ENCODE peak calls at places on chromosomes 7 and 10, in four cellular contexts. L is activated gamma-delta T cell treated with Interleukin-2 at 50 U/mL for 16 hours; J is RWPE2; R is stimulated activated naive B cell treated with anti-CD40 and anti-IgM and Interleukin-4, amounts not matched to agents 10 μg/mL and 1 μg/mL and 100 μg/mL, for 72 hours. E is an unnamed sample.
A peak's percentile ranks its signal among the peaks of the same experiment; 100 is the strongest.

GRCh38 chr10:128863823-128864405 is 603.1 kb upstream of the MGMT start:
- DNase-seq in L (no peak), J (no peak), R (no peak), E (no peak)

GRCh38 chr10:96995851-96996250 is 163.8 kb downstream of the LCOR start:
- DNase-seq in L (no peak), J (no peak), R (no peak), E (peak; percentile 9)

GRCh38 chr10:128263891-128264688 is 137.9 kb upstream of the MKI67 start:
- DNase-seq in L (peak; percentile 45), J (no peak), R (peak; percentile 23), E (peak; percentile 16)

GRCh38 chr7:125567686-125568085 is 638.1 kb upstream of the POT1 start:
- DNase-seq in L (no peak), J (no peak), R (no peak), E (no peak)

GRCh38 chr7:133354546-133355324 is 101.9 kb downstream of the EXOC4 start:
- DNase-seq in L (no peak), J (no peak), R (no peak), E (peak; percentile 29)

GRCh38 chr10:60441515-60441914 is 51.8 kb upstream of the ANK3 start:
- DNase-seq in L (no peak), J (no peak), R (no peak), E (no peak)

GRCh38 chr7:82268632-82269031 is 174.9 kb downstream of the CACNA2D1 start:
- DNase-seq in L (no peak), J (no peak), R (no peak), E (no peak)

GRCh38 chr10:35640474-35640873 is 1.6 kb downstream of the FZD8 start:
- DNase-seq in L (no peak), J (no peak), R (peak; percentile 4), E (peak; percentile 66)

GRCh38 chr7:84200859-84201258 is 6.3 kb upstream of the SEMA3A start:
- DNase-seq in L (no peak), J (no peak), R (no peak), E (peak; percentile 65)

GRCh38 chr10:71985542-71986250 is 21.5 kb downstream of the CHST3 start:
- DNase-seq in L (no peak), J (no peak), R (peak; percentile 71), E (no peak)

GRCh38 chr7:41942468-41943097 is 239.7 kb upstream of the INHBA start:
- DNase-seq in L (no peak), J (no peak), R (no peak), E (no peak)

GRCh38 chr10:47451275-47451997 is 32.5 kb downstream of the ANXA8 start:
- DNase-seq in L (no peak), J (no peak), R (no peak), E (no peak)

GRCh38 chr10:20195076-20195475 is 378.8 kb downstream of the PLXDC2 start:
- DNase-seq in L (no peak), J (no peak), R (no peak), E (no peak)

GRCh38 chr7:51187941-51188340 is 128.7 kb downstream of the COBL start:
- DNase-seq in L (no peak), J (no peak), R (no peak), E (no peak)

GRCh38 chr7:111872411-111872810 is 310.1 kb upstream of the IMMP2L start:
- DNase-seq in L (no peak), J (no peak), R (no peak), E (no peak)

GRCh38 chr7:76003351-76003750 is 9.0 kb upstream of the TMEM120A start:
- DNase-seq in L (no peak), J (peak; percentile 16), R (no peak), E (no peak)

GRCh38 chr7:114345494-114345893 is 69.1 kb upstream of the FOXP2 start:
- DNase-seq in L (no peak), J (no peak), R (no peak), E (peak; percentile 79)

GRCh38 chr10:84333864-84334451 is 5.6 kb downstream of the CCSER2 start:
- DNase-seq in L (peak; percentile 68), J (no peak), R (peak; percentile 11), E (peak; percentile 57)

GRCh38 chr10:122477436-122477835 is 16.1 kb downstream of the HTRA1 start:
- DNase-seq in L (no peak), J (no peak), R (no peak), E (no peak)

GRCh38 chr7:23530355-23530754 is 1.4 kb downstream of the TRA2A start:
- DNase-seq in L (peak; percentile 21), J (no peak), R (peak; percentile 22), E (peak; percentile 58)

GRCh38 chr10:89946106-89946505 is 244.7 kb downstream of the KIF20B start:
- DNase-seq in L (no peak), J (no peak), R (no peak), E (no peak)

GRCh38 chr7:45716380-45717203 is 142.4 kb downstream of the ADCY1 start:
- DNase-seq in L (no peak), J (no peak), R (no peak), E (no peak)

GRCh38 chr10:132539894-132540293 is 2.3 kb downstream of the INPP5A start:
- DNase-seq in L (no peak), J (no peak), R (no peak), E (no peak)

GRCh38 chr10:24873281-24873683 is 79.1 kb downstream of the PRTFDC1 start:
- DNase-seq in L (no peak), J (no peak), R (no peak), E (peak; percentile 84)

GRCh38 chr7:11128500-11128899 is 154.8 kb downstream of the PHF14 start:
- DNase-seq in L (no peak), J (no peak), R (no peak), E (no peak)

GRCh38 chr7:44897299-44897698 is 12.0 kb upstream of the PURB start:
- DNase-seq in L (no peak), J (no peak), R (no peak), E (no peak)

GRCh38 chr10:32111585-32111984 is 55.4 kb upstream of the KIF5B start:
- DNase-seq in L (no peak), J (no peak), R (no peak), E (no peak)

GRCh38 chr7:126783613-126784012 is 469.1 kb downstream of the GRM8 start:
- DNase-seq in L (no peak), J (no peak), R (no peak), E (no peak)

GRCh38 chr7:30874656-30875317 is 36.9 kb upstream of the AQP1 start:
- DNase-seq in L (no peak), J (no peak), R (no peak), E (no peak)

GRCh38 chr7:138538518-138538917 is 78.5 kb downstream of the TRIM24 start:
- DNase-seq in L (no peak), J (no peak), R (no peak), E (no peak)

GRCh38 chr7:159144756-159145543 is at the start of gene VIPR2:
- DNase-seq in L (peak; percentile 49), J (no peak), R (no peak), E (no peak)

GRCh38 chr7:123871998-123872867 is 27.3 kb downstream of the HYAL4 start:
- DNase-seq in L (no peak), J (no peak), R (no peak), E (peak; percentile 45)

GRCh38 chr7:35747611-35748010 is 52.7 kb upstream of the HERPUD2 start:
- DNase-seq in L (no peak), J (no peak), R (no peak), E (no peak)

GRCh38 chr10:24814568-24815313 is 91.1 kb upstream of the ARHGAP21 start:
- DNase-seq in L (no peak), J (peak; percentile 69), R (no peak), E (peak; percentile 95)

GRCh38 chr10:103542764-103543616 is 49.5 kb downstream of the NEURL1 start:
- DNase-seq in L (peak; percentile 23), J (peak; percentile 35), R (no peak), E (peak; percentile 25)

GRCh38 chr7:20095441-20095840 is 121.7 kb downstream of the MACC1 start:
- DNase-seq in L (no peak), J (no peak), R (no peak), E (no peak)

GRCh38 chr10:51010977-51011376 is 63.3 kb upstream of the PRKG1 start:
- DNase-seq in L (no peak), J (no peak), R (no peak), E (no peak)

E was measured in mammary epithelial cell.